ENCODE peak calls at places on chromosomes 2 and 18, in nine cellular contexts. One of them, this sample, is unnamed.
A peak's percentile ranks its signal among the peaks of the same experiment; 100 is the strongest.

GRCh38 chr2:156473445-156473844 is 37.3 kb downstream of the GPD2 start:
- DNase-seq in stomach: no peak
- DNase-seq in OCI-LY7: no peak
- DNase-seq in lung: no peak
- DNase-seq in neural progenitor cell: no peak
- DNase-seq in uterus: no peak
- DNase-seq in SJSA1: no peak
- DNase-seq in psoas muscle: no peak
- DNase-seq in pancreas: no peak
- DNase-seq in this sample: no peak

GRCh38 chr2:127661072-127661618 is 14.2 kb downstream of the LIMS2 start:
- DNase-seq in lung: no peak
- DNase-seq in psoas muscle: no peak
- DNase-seq in neural progenitor cell: no peak
- DNase-seq in OCI-LY7: no peak
- DNase-seq in uterus: no peak
- DNase-seq in SJSA1: no peak
- DNase-seq in stomach: no peak
- DNase-seq in pancreas: no peak
- DNase-seq in this sample: peak; percentile 13

GRCh38 chr2:41836944-41837343 is 210.9 kb upstream of the PKDCC start:
- DNase-seq in stomach: peak; percentile 45
- DNase-seq in lung: no peak
- DNase-seq in neural progenitor cell: peak; percentile 83
- DNase-seq in psoas muscle: no peak
- DNase-seq in SJSA1: no peak
- DNase-seq in uterus: no peak
- DNase-seq in pancreas: no peak
- DNase-seq in OCI-LY7: peak; percentile 28
- DNase-seq in this sample: no peak

GRCh38 chr18:3579701-3580100 is 129.7 kb downstream of the TGIF1 start:
- DNase-seq in OCI-LY7: no peak
- DNase-seq in lung: no peak
- DNase-seq in SJSA1: no peak
- DNase-seq in pancreas: no peak
- DNase-seq in uterus: no peak
- DNase-seq in stomach: no peak
- DNase-seq in neural progenitor cell: no peak
- DNase-seq in psoas muscle: no peak
- DNase-seq in this sample: no peak

GRCh38 chr18:46675112-46675511 is 18.1 kb upstream of the LOXHD1 start:
- DNase-seq in psoas muscle: no peak
- DNase-seq in OCI-LY7: no peak
- DNase-seq in pancreas: no peak
- DNase-seq in neural progenitor cell: no peak
- DNase-seq in stomach: no peak
- DNase-seq in lung: no peak
- DNase-seq in uterus: no peak
- DNase-seq in SJSA1: no peak
- DNase-seq in this sample: no peak

GRCh38 chr2:37847792-37848191 is 77.3 kb upstream of the RMDN2 start:
- DNase-seq in lung: no peak
- DNase-seq in SJSA1: no peak
- DNase-seq in stomach: no peak
- DNase-seq in OCI-LY7: no peak
- DNase-seq in neural progenitor cell: no peak
- DNase-seq in uterus: no peak
- DNase-seq in pancreas: no peak
- DNase-seq in psoas muscle: no peak
- DNase-seq in this sample: no peak

GRCh38 chr2:161586517-161587167 is 37.6 kb upstream of the SLC4A10 start:
- DNase-seq in SJSA1: no peak
- DNase-seq in lung: no peak
- DNase-seq in uterus: no peak
- DNase-seq in OCI-LY7: peak; percentile 26
- DNase-seq in stomach: no peak
- DNase-seq in psoas muscle: no peak
- DNase-seq in pancreas: no peak
- DNase-seq in neural progenitor cell: peak; percentile 29
- DNase-seq in this sample: no peak

GRCh38 chr18:65091737-65092329 is 659.0 kb upstream of the CDH7 start:
- DNase-seq in pancreas: no peak
- DNase-seq in neural progenitor cell: peak; percentile 74
- DNase-seq in stomach: no peak
- DNase-seq in lung: no peak
- DNase-seq in psoas muscle: no peak
- DNase-seq in OCI-LY7: peak; percentile 28
- DNase-seq in SJSA1: no peak
- DNase-seq in uterus: no peak
- DNase-seq in this sample: no peak

GRCh38 chr2:97965146-97965545 is 30.6 kb downstream of the TMEM131 start:
- DNase-seq in pancreas: no peak
- DNase-seq in stomach: no peak
- DNase-seq in lung: no peak
- DNase-seq in psoas muscle: no peak
- DNase-seq in neural progenitor cell: no peak
- DNase-seq in SJSA1: no peak
- DNase-seq in uterus: no peak
- DNase-seq in OCI-LY7: no peak
- DNase-seq in this sample: no peak

GRCh38 chr2:142218471-142218870 is 87.7 kb upstream of the LRP1B start:
- DNase-seq in OCI-LY7: no peak
- DNase-seq in stomach: no peak
- DNase-seq in uterus: no peak
- DNase-seq in SJSA1: peak; percentile 39
- DNase-seq in pancreas: no peak
- DNase-seq in neural progenitor cell: no peak
- DNase-seq in psoas muscle: no peak
- DNase-seq in lung: no peak
- DNase-seq in this sample: no peak

GRCh38 chr2:50953021-50953420 is 78.9 kb downstream of the NRXN1 start:
- DNase-seq in lung: no peak
- DNase-seq in neural progenitor cell: no peak
- DNase-seq in psoas muscle: no peak
- DNase-seq in SJSA1: no peak
- DNase-seq in uterus: no peak
- DNase-seq in pancreas: no peak
- DNase-seq in OCI-LY7: no peak
- DNase-seq in stomach: no peak
- DNase-seq in this sample: no peak

GRCh38 chr2:128805237-128805636 is 486.6 kb upstream of the HS6ST1 start:
- DNase-seq in lung: no peak
- DNase-seq in neural progenitor cell: no peak
- DNase-seq in SJSA1: no peak
- DNase-seq in OCI-LY7: no peak
- DNase-seq in pancreas: no peak
- DNase-seq in stomach: no peak
- DNase-seq in psoas muscle: no peak
- DNase-seq in uterus: no peak
- DNase-seq in this sample: no peak

GRCh38 chr2:50401772-50402653 is 629.9 kb downstream of the NRXN1 start:
- DNase-seq in OCI-LY7: peak; percentile 37
- DNase-seq in psoas muscle: no peak
- DNase-seq in SJSA1: peak; percentile 47
- DNase-seq in pancreas: peak; percentile 50
- DNase-seq in stomach: peak; percentile 59
- DNase-seq in neural progenitor cell: peak; percentile 70
- DNase-seq in uterus: no peak
- DNase-seq in lung: peak; percentile 49
- DNase-seq in this sample: peak; percentile 17

GRCh38 chr2:233480490-233481202 is 85.9 kb downstream of the USP40 start:
- DNase-seq in pancreas: no peak
- DNase-seq in OCI-LY7: peak; percentile 71
- DNase-seq in uterus: no peak
- DNase-seq in SJSA1: no peak
- DNase-seq in neural progenitor cell: peak; percentile 27
- DNase-seq in stomach: peak; percentile 94
- DNase-seq in lung: peak; percentile 84
- DNase-seq in psoas muscle: peak; percentile 93
- DNase-seq in this sample: no peak

GRCh38 chr2:137700681-137701080 is 263.6 kb upstream of the HNMT start:
- DNase-seq in OCI-LY7: no peak
- DNase-seq in uterus: no peak
- DNase-seq in pancreas: no peak
- DNase-seq in psoas muscle: no peak
- DNase-seq in lung: no peak
- DNase-seq in neural progenitor cell: peak; percentile 3
- DNase-seq in stomach: no peak
- DNase-seq in SJSA1: no peak
- DNase-seq in this sample: no peak

GRCh38 chr2:113799375-113799774 is 42.9 kb upstream of the SLC35F5 start:
- DNase-seq in SJSA1: no peak
- DNase-seq in psoas muscle: no peak
- DNase-seq in OCI-LY7: peak; percentile 16
- DNase-seq in uterus: no peak
- DNase-seq in pancreas: no peak
- DNase-seq in stomach: no peak
- DNase-seq in lung: no peak
- DNase-seq in neural progenitor cell: no peak
- DNase-seq in this sample: no peak

GRCh38 chr2:221264318-221264717 is 307.8 kb downstream of the EPHA4 start:
- DNase-seq in psoas muscle: no peak
- DNase-seq in uterus: no peak
- DNase-seq in stomach: no peak
- DNase-seq in OCI-LY7: no peak
- DNase-seq in lung: no peak
- DNase-seq in pancreas: no peak
- DNase-seq in neural progenitor cell: no peak
- DNase-seq in SJSA1: no peak
- DNase-seq in this sample: no peak

GRCh38 chr2:98478088-98478551 is 33.5 kb downstream of the INPP4A start:
- DNase-seq in uterus: no peak
- DNase-seq in OCI-LY7: no peak
- DNase-seq in psoas muscle: no peak
- DNase-seq in stomach: no peak
- DNase-seq in neural progenitor cell: no peak
- DNase-seq in lung: no peak
- DNase-seq in SJSA1: no peak
- DNase-seq in pancreas: no peak
- DNase-seq in this sample: no peak

GRCh38 chr2:86062043-86062442 is 43.6 kb downstream of the POLR1A start:
- DNase-seq in neural progenitor cell: no peak
- DNase-seq in stomach: no peak
- DNase-seq in OCI-LY7: no peak
- DNase-seq in psoas muscle: no peak
- DNase-seq in pancreas: no peak
- DNase-seq in SJSA1: no peak
- DNase-seq in uterus: no peak
- DNase-seq in lung: no peak
- DNase-seq in this sample: no peak

GRCh38 chr2:152098798-152099654 is at the start of gene CACNB4:
- DNase-seq in neural progenitor cell: peak; percentile 66
- DNase-seq in uterus: no peak
- DNase-seq in OCI-LY7: no peak
- DNase-seq in lung: no peak
- DNase-seq in SJSA1: no peak
- DNase-seq in psoas muscle: no peak
- DNase-seq in stomach: peak; percentile 29
- DNase-seq in pancreas: no peak
- DNase-seq in this sample: peak; percentile 4

GRCh38 chr2:23425886-23426283 is 40.9 kb downstream of the KLHL29 start:
- DNase-seq in neural progenitor cell: no peak
- DNase-seq in psoas muscle: no peak
- DNase-seq in stomach: no peak
- DNase-seq in OCI-LY7: no peak
- DNase-seq in lung: no peak
- DNase-seq in uterus: no peak
- DNase-seq in SJSA1: peak; percentile 24
- DNase-seq in pancreas: no peak
- DNase-seq in this sample: no peak
- H3K27ac ChIP-seq in neural progenitor cell: no peak overlapping the region
- H3K27ac ChIP-seq in psoas muscle: peak overlapping the region; percentile 88
- H3K27ac ChIP-seq in stomach: peak overlapping the region; percentile 26
- H3K27ac ChIP-seq in OCI-LY7: no peak overlapping the region
- H3K27ac ChIP-seq in lung: no peak overlapping the region
- H3K27ac ChIP-seq in uterus: peak overlapping the region; percentile 59
- H3K27ac ChIP-seq in SJSA1: no peak overlapping the region
- H3K27ac ChIP-seq in pancreas: no peak overlapping the region
- H3K27ac ChIP-seq in this sample: no peak overlapping the region

DNA sequence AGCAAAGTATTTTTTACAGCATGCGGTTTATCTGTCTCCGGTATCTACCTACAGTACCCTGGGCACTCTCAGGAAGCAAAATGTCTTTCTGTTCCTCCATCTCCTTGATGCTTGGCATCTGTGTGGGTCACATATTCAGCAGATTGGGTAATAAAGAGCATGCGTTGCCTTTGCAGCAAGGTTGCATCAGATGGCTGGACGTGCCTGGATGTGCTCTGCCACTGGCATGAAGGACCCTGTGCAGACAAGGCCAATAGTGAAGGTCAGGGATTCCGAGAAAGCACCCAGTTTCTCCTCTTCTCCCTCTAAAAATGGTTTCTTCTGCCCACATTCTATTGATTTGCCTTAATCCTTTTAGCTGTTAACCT is 9.6 kb downstream of the CTIF start:
- DNase-seq in neural progenitor cell: no peak
- DNase-seq in stomach: no peak
- DNase-seq in OCI-LY7: no peak
- DNase-seq in lung: no peak
- DNase-seq in uterus: no peak
- DNase-seq in psoas muscle: peak; percentile 74
- DNase-seq in pancreas: peak; percentile 28
- DNase-seq in SJSA1: no peak
- DNase-seq in this sample: no peak
- H3K4me1 ChIP-seq in neural progenitor cell: peaks cover 35% of the 10 kb centered on the region
- H3K4me1 ChIP-seq in stomach: peaks cover 9% of the 10 kb centered on the region
- H3K4me1 ChIP-seq in OCI-LY7: no peaks in the 10 kb centered on the region
- H3K4me1 ChIP-seq in lung: peaks cover 23% of the 10 kb centered on the region
- H3K4me1 ChIP-seq in uterus: no peaks in the 10 kb centered on the region
- H3K4me1 ChIP-seq in psoas muscle: peaks cover 63% of the 10 kb centered on the region
- H3K4me1 ChIP-seq in pancreas: peaks cover 6% of the 10 kb centered on the region
- H3K4me1 ChIP-seq in SJSA1: peaks cover 60% of the 10 kb centered on the region
- H3K4me1 ChIP-seq in this sample: peaks cover 61% of the 10 kb centered on the region

GRCh38 chr2:231395188-231396057 is at the start of gene B3GNT7:
- DNase-seq in neural progenitor cell: peak; percentile 61
- DNase-seq in psoas muscle: no peak
- DNase-seq in stomach: peak; percentile 57
- DNase-seq in SJSA1: no peak
- DNase-seq in OCI-LY7: peak; percentile 62
- DNase-seq in uterus: no peak
- DNase-seq in pancreas: peak; percentile 39
- DNase-seq in lung: peak; percentile 34
- DNase-seq in this sample: no peak
- H3K4me3 ChIP-seq in neural progenitor cell: peak within 1 kb of the TSS; percentile 55
- H3K4me3 ChIP-seq in psoas muscle: peak within 1 kb of the TSS; percentile 47
- H3K4me3 ChIP-seq in stomach: peak within 1 kb of the TSS; percentile 55
- H3K4me3 ChIP-seq in SJSA1: no peak within 1 kb of the TSS
- H3K4me3 ChIP-seq in OCI-LY7: peak within 1 kb of the TSS; percentile 79
- H3K4me3 ChIP-seq in uterus: peak within 1 kb of the TSS; percentile 53
- H3K4me3 ChIP-seq in pancreas: peak within 1 kb of the TSS; percentile 90
- H3K4me3 ChIP-seq in lung: peak within 1 kb of the TSS; percentile 51
- H3K4me3 ChIP-seq in this sample: peak within 1 kb of the TSS; percentile 52

DNA sequence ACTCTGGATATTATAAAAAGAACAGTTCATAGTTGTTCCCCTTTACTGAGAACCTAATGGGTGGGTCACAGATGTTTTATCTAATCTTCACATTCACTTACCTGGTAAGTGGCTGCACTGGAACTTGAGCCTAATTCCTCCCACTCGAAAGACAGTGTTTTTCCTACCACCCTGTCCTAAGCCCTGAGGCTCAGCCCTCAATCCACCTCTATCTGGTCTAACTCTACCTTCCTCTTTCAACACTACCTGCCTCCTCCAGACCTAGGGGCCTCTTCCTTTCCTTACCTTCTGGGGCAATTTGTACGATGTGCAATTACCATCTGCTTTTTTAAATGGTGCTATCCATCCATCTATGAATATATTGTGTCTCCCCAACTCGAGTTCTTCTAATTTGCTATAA is 9.7 kb upstream of the KIF3C start:
- DNase-seq in lung: no peak
- DNase-seq in psoas muscle: no peak
- DNase-seq in uterus: no peak
- DNase-seq in neural progenitor cell: no peak
- DNase-seq in SJSA1: no peak
- DNase-seq in OCI-LY7: no peak
- DNase-seq in stomach: no peak
- DNase-seq in pancreas: no peak
- DNase-seq in this sample: no peak
- H3K27ac ChIP-seq in lung: no peak overlapping the region
- H3K27ac ChIP-seq in psoas muscle: peak overlapping the region; percentile 77
- H3K27ac ChIP-seq in uterus: no peak overlapping the region
- H3K27ac ChIP-seq in neural progenitor cell: no peak overlapping the region
- H3K27ac ChIP-seq in SJSA1: no peak overlapping the region
- H3K27ac ChIP-seq in OCI-LY7: no peak overlapping the region
- H3K27ac ChIP-seq in stomach: peak overlapping the region; percentile 38
- H3K27ac ChIP-seq in pancreas: no peak overlapping the region
- H3K27ac ChIP-seq in this sample: no peak overlapping the region